ENCODE peak calls at places on chromosomes 5 and 9, in five cellular contexts. F is NCI-H1694 treated with DMSO at 0.1 percent for 48 hours; A is naive thymus-derived CD8-positive, alpha-beta T cell; L is stimulated activated CD8-positive, alpha-beta memory T cell treated with anti-CD3 and anti-CD28 coated beads, Interleukin-4, amount 100 ng/mL, for 1 hour; M is HFFc6. T is an unnamed sample.

GRCh38 chr9:90894956-90895687 is 93.5 kb downstream of the SYK start:
- DNase-seq in L (no peak), M (no peak), A (no peak), F (no peak), T (no peak)

GRCh38 chr5:145681216-145681615 is 153.9 kb downstream of the PRELID2 start:
- DNase-seq in M (no peak), A (no peak), F (no peak), L (no peak), T (no peak)

GRCh38 chr5:6448622-6449464 is at the start of gene UBE2QL1:
- DNase-seq in A (no peak), F (no peak), L (no peak), M (no peak), T (no peak)

GRCh38 chr5:78677777-78678668 is 29.5 kb upstream of the LHFPL2 start:
- DNase-seq in L (no peak), M (peak), F (no peak), A (no peak), T (no peak)

GRCh38 chr5:9776525-9776924 is 146.4 kb upstream of the TAS2R1 start:
- DNase-seq in L (no peak), F (no peak), M (peak), A (no peak), T (no peak)

GRCh38 chr9:123335227-123335985 is 20.6 kb upstream of the CRB2 start:
- DNase-seq in L (no peak), M (peak), F (no peak), A (no peak), T (no peak)

GRCh38 chr9:78669591-78669990 is 372.7 kb downstream of the PSAT1 start:
- DNase-seq in A (no peak), M (no peak), L (no peak), F (no peak), T (no peak)

GRCh38 chr5:154015071-154015693 is 23.5 kb downstream of the FAM114A2 start:
- DNase-seq in F (no peak), M (no peak), L (no peak), A (no peak), T (no peak)

GRCh38 chr9:35727676-35728040 is 4.3 kb downstream of the TLN1 start:
- DNase-seq in F (no peak), A (no peak), M (no peak), L (no peak), T (no peak)

GRCh38 chr9:26706223-26706622 is 186.4 kb downstream of the CAAP1 start:
- DNase-seq in A (no peak), M (no peak), F (no peak), L (no peak), T (no peak)

GRCh38 chr5:101838329-101838964 is 457.6 kb downstream of the SLCO4C1 start:
- DNase-seq in F (no peak), M (no peak), L (no peak), A (no peak), T (no peak)